ENCODE peak calls at places on chromosomes 7 and 10, in nine cellular contexts. M is AG04450, F is choroid plexus epithelial cell, Z is gastrocnemius medialis, U is astrocyte of the cerebellum, K is hepatocyte, H is fibroblast of mammary gland, I is PC-3, J is BE2C. Q is an unnamed sample.

GRCh38 chr10:95444792-95445191 is 116.4 kb downstream of the SORBS1 start:
- DNase-seq in M (no peak), F (no peak), Z (no peak), U (no peak), K (no peak), H (no peak), I (no peak), J (no peak), Q (no peak)

GRCh38 chr10:117413928-117414618 is 38.8 kb upstream of the PDZD8 start:
- DNase-seq in M (no peak), F (no peak), Z (no peak), U (no peak), K (no peak), H (peak), I (peak), J (no peak), Q (no peak)

GRCh38 chr10:118259288-118259906 is 82.7 kb downstream of the FAM204A start:
- DNase-seq in M (no peak), F (peak), Z (no peak), U (no peak), K (peak), H (peak), I (peak), J (peak), Q (no peak)

GRCh38 chr7:14739496-14740185 is 162.9 kb downstream of the DGKB start:
- DNase-seq in M (no peak), F (no peak), Z (no peak), U (no peak), K (no peak), H (no peak), I (no peak), J (no peak), Q (no peak)

GRCh38 chr10:29554660-29555059 is 80.1 kb downstream of the SVIL start:
- DNase-seq in M (no peak), F (peak), Z (no peak), U (peak), K (no peak), H (peak), I (peak), J (no peak), Q (no peak)

GRCh38 chr10:105494944-105495343 is 853.9 kb downstream of the SORCS3 start:
- DNase-seq in M (no peak), F (no peak), Z (no peak), U (no peak), K (no peak), H (no peak), I (no peak), J (no peak), Q (no peak)

GRCh38 chr7:104317944-104318629 is 10.3 kb upstream of the LHFPL3 start:
- DNase-seq in M (no peak), F (no peak), Z (no peak), U (no peak), K (no peak), H (no peak), I (no peak), J (no peak), Q (no peak)

GRCh38 chr10:123229927-123230630 is 75.9 kb downstream of the BUB3 start:
- DNase-seq in M (no peak), F (no peak), Z (no peak), U (no peak), K (no peak), H (peak), I (peak), J (no peak), Q (no peak)

GRCh38 chr10:35650894-35651293 is 8.8 kb upstream of the FZD8 start:
- DNase-seq in M (no peak), F (no peak), Z (no peak), U (no peak), K (no peak), H (no peak), I (no peak), J (no peak), Q (no peak)

GRCh38 chr7:108614903-108615302 is 45.2 kb downstream of the DNAJB9 start:
- DNase-seq in M (no peak), F (no peak), Z (no peak), U (no peak), K (no peak), H (no peak), I (no peak), J (no peak), Q (no peak)

GRCh38 chr7:23291957-23292560 is 7.1 kb upstream of the MALSU1 start:
- DNase-seq in M (no peak), F (no peak), Z (no peak), U (peak), K (no peak), H (no peak), I (no peak), J (no peak), Q (peak)

GRCh38 chr7:17640730-17641377 is 299.4 kb downstream of the SNX13 start:
- DNase-seq in M (no peak), F (peak), Z (no peak), U (no peak), K (peak), H (peak), I (peak), J (peak), Q (no peak)

GRCh38 chr10:121928528-121928884 is 675 bp upstream of the ATE1 start:
- DNase-seq in M (no peak), F (peak), Z (peak), U (no peak), K (no peak), H (peak), I (peak), J (no peak), Q (no peak)

GRCh38 chr10:96614515-96614914 is 27.7 kb upstream of the TM9SF3 start:
- DNase-seq in M (peak), F (peak), Z (no peak), U (peak), K (peak), H (peak), I (peak), J (peak), Q (peak)

GRCh38 chr10:70693619-70694286 is 21.4 kb downstream of the ADAMTS14 start:
- DNase-seq in M (peak), F (peak), Z (peak), U (peak), K (peak), H (peak), I (no peak), J (peak), Q (no peak)

GRCh38 chr7:25117226-25118047 is 7.6 kb downstream of the CYCS start:
- DNase-seq in M (no peak), F (no peak), Z (no peak), U (no peak), K (no peak), H (no peak), I (no peak), J (no peak), Q (no peak)

GRCh38 chr7:507623-508305 is 11.9 kb downstream of the PDGFA start:
- DNase-seq in M (no peak), F (no peak), Z (no peak), U (no peak), K (no peak), H (no peak), I (no peak), J (no peak), Q (no peak)

GRCh38 chr7:3028071-3028766 is 15.4 kb downstream of the CARD11 start:
- DNase-seq in M (no peak), F (peak), Z (no peak), U (peak), K (peak), H (peak), I (peak), J (no peak), Q (no peak)

GRCh38 chr10:2979267-2979660 is 88.1 kb upstream of the PFKP start:
- DNase-seq in M (no peak), F (peak), Z (no peak), U (no peak), K (no peak), H (peak), I (no peak), J (no peak), Q (no peak)

GRCh38 chr7:24912424-24912823 is 67.6 kb downstream of the OSBPL3 start:
- DNase-seq in M (no peak), F (no peak), Z (peak), U (no peak), K (no peak), H (no peak), I (no peak), J (no peak), Q (no peak)

GRCh38 chr7:90629306-90629918 is 33.3 kb downstream of the CDK14 start:
- DNase-seq in M (peak), F (peak), Z (no peak), U (no peak), K (peak), H (peak), I (peak), J (peak), Q (no peak)

GRCh38 chr10:6365384-6365783 is 162.7 kb downstream of the PFKFB3 start:
- DNase-seq in M (no peak), F (peak), Z (no peak), U (no peak), K (no peak), H (no peak), I (no peak), J (no peak), Q (no peak)

GRCh38 chr7:46229409-46229808 is 308.3 kb upstream of the IGFBP3 start:
- DNase-seq in M (peak), F (peak), Z (peak), U (no peak), K (peak), H (peak), I (peak), J (no peak), Q (peak)

GRCh38 chr7:129225931-129226572 is 1.2 kb downstream of the AHCYL2 start:
- DNase-seq in M (no peak), F (peak), Z (no peak), U (no peak), K (no peak), H (peak), I (no peak), J (no peak), Q (no peak)

GRCh38 chr7:12281026-12281425 is 69.9 kb downstream of the TMEM106B start:
- DNase-seq in M (no peak), F (peak), Z (no peak), U (no peak), K (no peak), H (peak), I (peak), J (no peak), Q (peak)

GRCh38 chr7:150927157-150927953 is 50.8 kb downstream of the KCNH2 start:
- DNase-seq in M (no peak), F (no peak), Z (no peak), U (no peak), K (no peak), H (peak), I (no peak), J (no peak), Q (no peak)

GRCh38 chr7:6160191-6160623 is 112.2 kb downstream of the CYTH3 start:
- DNase-seq in M (peak), F (peak), Z (peak), U (peak), K (peak), H (peak), I (peak), J (peak), Q (peak)
- TF ChIP-seq CTCF in M (peak), F (peak), Z (peak), U (peak), K (peak), H (peak), I (peak), J (peak), Q (peak)

GRCh38 chr7:80078159-80078731 is 56.4 kb upstream of the GNAI1 start:
- DNase-seq in M (no peak), F (peak), Z (no peak), U (no peak), K (no peak), H (peak), I (peak), J (no peak), Q (no peak)
- H3K4me3 ChIP-seq in M (peak), F (peak), Z (peak), U (no peak), K (peak), H (peak), I (peak), J (peak), Q (no peak)

GRCh38 chr10:132457328-132458070 is 60.5 kb downstream of the PWWP2B start:
- DNase-seq in M (no peak), F (no peak), Z (no peak), U (no peak), K (no peak), H (no peak), I (peak), J (peak), Q (no peak)
- TF ChIP-seq CTCF in M (peak), F (peak), Z (peak), U (no peak), K (no peak), H (peak), I (peak), J (peak), Q (peak)

GRCh38 chr7:43495572-43495971 is 87.3 kb upstream of the STK17A start:
- DNase-seq in M (no peak), F (no peak), Z (no peak), U (no peak), K (no peak), H (no peak), I (no peak), J (no peak), Q (no peak)
- H3K4me3 ChIP-seq in M (no peak), F (no peak), Z (no peak), U (no peak), K (no peak), H (no peak), I (no peak), J (no peak), Q (no peak)

GRCh38 chr7:153835104-153835503 is 217.1 kb upstream of the DPP6 start:
- DNase-seq in M (no peak), F (no peak), Z (no peak), U (no peak), K (no peak), H (no peak), I (peak), J (no peak), Q (no peak)
- TF ChIP-seq CTCF in M (no peak), F (no peak), Z (no peak), U (no peak), K (no peak), H (no peak), I (peak), J (peak), Q (peak)

GRCh38 chr7:139365336-139365735 is 5.6 kb downstream of the LUC7L2 start:
- DNase-seq in M (no peak), F (no peak), Z (no peak), U (no peak), K (no peak), H (no peak), I (no peak), J (no peak), Q (no peak)
- H3K4me3 ChIP-seq in M (no peak), F (no peak), Z (no peak), U (no peak), K (no peak), H (no peak), I (no peak), J (no peak), Q (no peak)

Q was measured in retinal pigment epithelial cell.